ENCODE peak calls at places on chromosomes 11 and 22, in ten cellular contexts. One of them, this sample, is unnamed.
A peak's percentile ranks its signal among the peaks of the same experiment; 100 is the strongest.

GRCh38 chr22:39299829-39300178 is 19.6 kb downstream of the RPL3 start:
- DNase-seq in coronary artery: no peak
- DNase-seq in GM23338: peak; percentile 52
- DNase-seq in psoas muscle: no peak
- DNase-seq in AG09309: no peak
- DNase-seq in AG09319: no peak
- DNase-seq in neural crest cell: no peak
- DNase-seq in H9: no peak
- DNase-seq in NCI-H1105: no peak
- DNase-seq in aorta: peak; percentile 74
- DNase-seq in this sample: no peak

GRCh38 chr11:97948793-97949192 is 1072.0 kb upstream of the CNTN5 start:
- DNase-seq in H9: no peak
- DNase-seq in aorta: no peak
- DNase-seq in psoas muscle: no peak
- DNase-seq in AG09319: no peak
- DNase-seq in NCI-H1105: no peak
- DNase-seq in GM23338: no peak
- DNase-seq in coronary artery: no peak
- DNase-seq in neural crest cell: no peak
- DNase-seq in AG09309: no peak
- DNase-seq in this sample: no peak

GRCh38 chr22:39226353-39226752 is 18.4 kb downstream of the PDGFB start:
- DNase-seq in psoas muscle: no peak
- DNase-seq in H9: no peak
- DNase-seq in coronary artery: no peak
- DNase-seq in AG09309: no peak
- DNase-seq in GM23338: no peak
- DNase-seq in NCI-H1105: no peak
- DNase-seq in aorta: no peak
- DNase-seq in neural crest cell: no peak
- DNase-seq in AG09319: no peak
- DNase-seq in this sample: no peak

GRCh38 chr11:134670247-134670646 is 258.2 kb upstream of the B3GAT1 start:
- DNase-seq in GM23338: no peak
- DNase-seq in NCI-H1105: no peak
- DNase-seq in AG09319: no peak
- DNase-seq in aorta: no peak
- DNase-seq in psoas muscle: no peak
- DNase-seq in H9: no peak
- DNase-seq in AG09309: no peak
- DNase-seq in neural crest cell: no peak
- DNase-seq in coronary artery: no peak
- DNase-seq in this sample: no peak

GRCh38 chr11:132784441-132784840 is 747.9 kb downstream of the OPCML start:
- DNase-seq in aorta: no peak
- DNase-seq in coronary artery: no peak
- DNase-seq in NCI-H1105: no peak
- DNase-seq in GM23338: no peak
- DNase-seq in AG09319: no peak
- DNase-seq in AG09309: no peak
- DNase-seq in H9: no peak
- DNase-seq in neural crest cell: no peak
- DNase-seq in psoas muscle: no peak
- DNase-seq in this sample: no peak

GRCh38 chr11:120236169-120237107 is 3.5 kb upstream of the POU2F3 start:
- DNase-seq in AG09309: no peak
- DNase-seq in GM23338: peak; percentile 40
- DNase-seq in H9: peak; percentile 80
- DNase-seq in psoas muscle: no peak
- DNase-seq in coronary artery: no peak
- DNase-seq in aorta: no peak
- DNase-seq in neural crest cell: no peak
- DNase-seq in NCI-H1105: no peak
- DNase-seq in AG09319: no peak
- DNase-seq in this sample: no peak

GRCh38 chr11:66976925-66977324 is 1.8 kb downstream of the C11orf86 start:
- DNase-seq in psoas muscle: no peak
- DNase-seq in GM23338: no peak
- DNase-seq in coronary artery: no peak
- DNase-seq in neural crest cell: no peak
- DNase-seq in H9: no peak
- DNase-seq in AG09309: no peak
- DNase-seq in NCI-H1105: no peak
- DNase-seq in aorta: no peak
- DNase-seq in AG09319: no peak
- DNase-seq in this sample: no peak

GRCh38 chr11:109015283-109015682 is 350.4 kb downstream of the DDX10 start:
- DNase-seq in coronary artery: no peak
- DNase-seq in NCI-H1105: no peak
- DNase-seq in neural crest cell: no peak
- DNase-seq in GM23338: no peak
- DNase-seq in AG09319: no peak
- DNase-seq in psoas muscle: no peak
- DNase-seq in aorta: no peak
- DNase-seq in AG09309: no peak
- DNase-seq in H9: no peak
- DNase-seq in this sample: peak; percentile 51

GRCh38 chr11:104165014-104165413 is 1.1 kb upstream of the PDGFD start:
- DNase-seq in AG09309: no peak
- DNase-seq in coronary artery: no peak
- DNase-seq in GM23338: peak; percentile 6
- DNase-seq in psoas muscle: no peak
- DNase-seq in H9: peak; percentile 26
- DNase-seq in neural crest cell: no peak
- DNase-seq in aorta: no peak
- DNase-seq in AG09319: no peak
- DNase-seq in NCI-H1105: no peak
- DNase-seq in this sample: no peak

GRCh38 chr11:105100206-105100605 is 39.4 kb downstream of the CARD18 start:
- DNase-seq in coronary artery: no peak
- DNase-seq in AG09319: no peak
- DNase-seq in H9: peak; percentile 28
- DNase-seq in NCI-H1105: no peak
- DNase-seq in neural crest cell: no peak
- DNase-seq in psoas muscle: no peak
- DNase-seq in aorta: no peak
- DNase-seq in GM23338: no peak
- DNase-seq in AG09309: no peak
- DNase-seq in this sample: peak; percentile 30

GRCh38 chr22:47193606-47194316 is 431.3 kb downstream of the TBC1D22A start:
- DNase-seq in GM23338: no peak
- DNase-seq in psoas muscle: no peak
- DNase-seq in AG09309: no peak
- DNase-seq in H9: no peak
- DNase-seq in coronary artery: peak; percentile 47
- DNase-seq in neural crest cell: no peak
- DNase-seq in NCI-H1105: no peak
- DNase-seq in AG09319: no peak
- DNase-seq in aorta: no peak
- DNase-seq in this sample: no peak

GRCh38 chr11:7657306-7658025 is 15.8 kb downstream of the CYB5R2 start:
- DNase-seq in NCI-H1105: peak; percentile 23
- DNase-seq in AG09309: no peak
- DNase-seq in H9: peak; percentile 76
- DNase-seq in aorta: peak; percentile 67
- DNase-seq in neural crest cell: no peak
- DNase-seq in psoas muscle: peak; percentile 55
- DNase-seq in coronary artery: peak; percentile 77
- DNase-seq in AG09319: peak; percentile 60
- DNase-seq in GM23338: peak; percentile 90
- DNase-seq in this sample: peak; percentile 29

GRCh38 chr22:20507253-20508066 is at the start of gene MED15:
- DNase-seq in coronary artery: peak; percentile 91
- DNase-seq in H9: peak; percentile 94
- DNase-seq in neural crest cell: peak; percentile 78
- DNase-seq in psoas muscle: peak; percentile 92
- DNase-seq in NCI-H1105: peak; percentile 78
- DNase-seq in AG09309: no peak
- DNase-seq in AG09319: peak; percentile 51
- DNase-seq in GM23338: peak; percentile 98
- DNase-seq in aorta: peak; percentile 95
- DNase-seq in this sample: no peak

GRCh38 chr11:72352859-72353551 is 81.3 kb downstream of the CLPB start:
- DNase-seq in aorta: no peak
- DNase-seq in GM23338: peak; percentile 61
- DNase-seq in AG09319: peak; percentile 63
- DNase-seq in psoas muscle: no peak
- DNase-seq in AG09309: peak; percentile 70
- DNase-seq in H9: peak; percentile 62
- DNase-seq in neural crest cell: peak; percentile 10
- DNase-seq in NCI-H1105: no peak
- DNase-seq in coronary artery: no peak
- DNase-seq in this sample: no peak

GRCh38 chr22:32558681-32559355 is 84.2 kb downstream of the FBXO7 start:
- DNase-seq in NCI-H1105: no peak
- DNase-seq in coronary artery: peak; percentile 87
- DNase-seq in psoas muscle: peak; percentile 85
- DNase-seq in AG09309: no peak
- DNase-seq in GM23338: no peak
- DNase-seq in H9: no peak
- DNase-seq in AG09319: peak; percentile 38
- DNase-seq in neural crest cell: no peak
- DNase-seq in aorta: peak; percentile 83
- DNase-seq in this sample: no peak

GRCh38 chr22:22390989-22391388 is 117.6 kb downstream of the ZNF280B start:
- DNase-seq in AG09309: no peak
- DNase-seq in coronary artery: no peak
- DNase-seq in GM23338: no peak
- DNase-seq in AG09319: no peak
- DNase-seq in NCI-H1105: no peak
- DNase-seq in aorta: no peak
- DNase-seq in psoas muscle: no peak
- DNase-seq in neural crest cell: no peak
- DNase-seq in H9: no peak
- DNase-seq in this sample: no peak

GRCh38 chr11:90332415-90332814 is 109.6 kb upstream of the CHORDC1 start:
- DNase-seq in neural crest cell: no peak
- DNase-seq in coronary artery: no peak
- DNase-seq in NCI-H1105: no peak
- DNase-seq in aorta: no peak
- DNase-seq in GM23338: no peak
- DNase-seq in AG09309: no peak
- DNase-seq in H9: no peak
- DNase-seq in AG09319: no peak
- DNase-seq in psoas muscle: no peak
- DNase-seq in this sample: no peak

GRCh38 chr11:119816660-119817059 is 87.7 kb upstream of the NECTIN1 start:
- DNase-seq in AG09309: no peak
- DNase-seq in aorta: no peak
- DNase-seq in GM23338: peak; percentile 37
- DNase-seq in H9: no peak
- DNase-seq in AG09319: no peak
- DNase-seq in coronary artery: no peak
- DNase-seq in neural crest cell: no peak
- DNase-seq in psoas muscle: no peak
- DNase-seq in NCI-H1105: no peak
- DNase-seq in this sample: no peak

GRCh38 chr11:65078151-65078550 is 5.7 kb downstream of the CDCA5 start:
- DNase-seq in psoas muscle: peak; percentile 39
- DNase-seq in neural crest cell: peak; percentile 46
- DNase-seq in H9: peak; percentile 64
- DNase-seq in AG09319: no peak
- DNase-seq in AG09309: no peak
- DNase-seq in GM23338: peak; percentile 80
- DNase-seq in NCI-H1105: no peak
- DNase-seq in coronary artery: no peak
- DNase-seq in aorta: no peak
- DNase-seq in this sample: no peak

GRCh38 chr11:57474017-57474750 is 13.9 kb downstream of the RTN4RL2 start:
- DNase-seq in psoas muscle: no peak
- DNase-seq in aorta: no peak
- DNase-seq in coronary artery: no peak
- DNase-seq in AG09309: no peak
- DNase-seq in NCI-H1105: no peak
- DNase-seq in neural crest cell: no peak
- DNase-seq in GM23338: peak; percentile 47
- DNase-seq in AG09319: no peak
- DNase-seq in H9: no peak
- DNase-seq in this sample: no peak

GRCh38 chr11:82906236-82906635 is 4.7 kb downstream of the DDIAS start:
- DNase-seq in AG09309: peak; percentile 1
- DNase-seq in H9: no peak
- DNase-seq in GM23338: peak; percentile 74
- DNase-seq in neural crest cell: no peak
- DNase-seq in psoas muscle: no peak
- DNase-seq in aorta: no peak
- DNase-seq in coronary artery: no peak
- DNase-seq in NCI-H1105: peak; percentile 44
- DNase-seq in AG09319: no peak
- DNase-seq in this sample: no peak

GRCh38 chr22:20237480-20238440 is 30.4 kb downstream of the RTN4R start:
- DNase-seq in coronary artery: no peak
- DNase-seq in AG09319: no peak
- DNase-seq in aorta: no peak
- DNase-seq in GM23338: no peak
- DNase-seq in AG09309: no peak
- DNase-seq in H9: no peak
- DNase-seq in NCI-H1105: no peak
- DNase-seq in psoas muscle: no peak
- DNase-seq in neural crest cell: no peak
- DNase-seq in this sample: no peak

GRCh38 chr11:9803685-9804413 is 140.0 kb downstream of the SWAP70 start:
- DNase-seq in neural crest cell: no peak
- DNase-seq in psoas muscle: no peak
- DNase-seq in coronary artery: no peak
- DNase-seq in H9: no peak
- DNase-seq in aorta: no peak
- DNase-seq in GM23338: no peak
- DNase-seq in AG09319: no peak
- DNase-seq in NCI-H1105: no peak
- DNase-seq in AG09309: no peak
- DNase-seq in this sample: no peak

GRCh38 chr11:3340025-3340424 is 38.9 kb downstream of the ZNF195 start:
- DNase-seq in NCI-H1105: no peak
- DNase-seq in coronary artery: no peak
- DNase-seq in psoas muscle: no peak
- DNase-seq in GM23338: peak; percentile 1
- DNase-seq in AG09319: peak; percentile 27
- DNase-seq in H9: no peak
- DNase-seq in neural crest cell: no peak
- DNase-seq in aorta: no peak
- DNase-seq in AG09309: peak; percentile 64
- DNase-seq in this sample: peak; percentile 41

GRCh38 chr11:2940930-2941821 is 12.0 kb upstream of the PHLDA2 start:
- DNase-seq in AG09319: no peak
- DNase-seq in aorta: no peak
- DNase-seq in GM23338: no peak
- DNase-seq in coronary artery: no peak
- DNase-seq in neural crest cell: no peak
- DNase-seq in AG09309: no peak
- DNase-seq in NCI-H1105: no peak
- DNase-seq in H9: no peak
- DNase-seq in psoas muscle: no peak
- DNase-seq in this sample: no peak

GRCh38 chr11:127766734-127767133 is 766.2 kb upstream of the KIRREL3 start:
- DNase-seq in NCI-H1105: no peak
- DNase-seq in aorta: no peak
- DNase-seq in GM23338: peak; percentile 13
- DNase-seq in coronary artery: no peak
- DNase-seq in AG09309: no peak
- DNase-seq in H9: no peak
- DNase-seq in psoas muscle: no peak
- DNase-seq in neural crest cell: no peak
- DNase-seq in AG09319: no peak
- DNase-seq in this sample: no peak

GRCh38 chr11:3837793-3838192 is 3.0 kb downstream of the RHOG start:
- DNase-seq in psoas muscle: no peak
- DNase-seq in coronary artery: no peak
- DNase-seq in H9: no peak
- DNase-seq in AG09309: no peak
- DNase-seq in NCI-H1105: no peak
- DNase-seq in AG09319: no peak
- DNase-seq in aorta: peak; percentile 81
- DNase-seq in neural crest cell: no peak
- DNase-seq in GM23338: no peak
- DNase-seq in this sample: no peak

GRCh38 chr11:106305458-106305857 is 228.0 kb downstream of the AASDHPPT start:
- DNase-seq in coronary artery: no peak
- DNase-seq in AG09309: no peak
- DNase-seq in H9: no peak
- DNase-seq in GM23338: no peak
- DNase-seq in NCI-H1105: no peak
- DNase-seq in psoas muscle: no peak
- DNase-seq in aorta: no peak
- DNase-seq in AG09319: no peak
- DNase-seq in neural crest cell: no peak
- DNase-seq in this sample: no peak

This sample was measured in pulmonary artery endothelial cell.